ENCODE peak calls at places on chromosomes 3 and 15, in six cellular contexts. P is breast epithelium, I is NB4, Z is heart left ventricle, R is lower lobe of right lung, B is testis. H is an unnamed sample.

GRCh38 chr3:35500641-35501353 is 138.5 kb upstream of the ARPP21 start:
- DNase-seq in P (no peak), R (no peak), I (no peak), Z (no peak), B (no peak), H (no peak)

GRCh38 chr3:151156618-151157216 is 46.3 kb downstream of the GPR171 start:
- DNase-seq in I (peak), B (no peak), Z (no peak), P (no peak), R (no peak), H (peak)

GRCh38 chr3:70261283-70261682 is 51.2 kb downstream of the MDFIC2 start:
- DNase-seq in Z (no peak), I (no peak), R (no peak), B (no peak), P (no peak), H (no peak)

GRCh38 chr3:138230525-138230924 is 43.4 kb downstream of the ARMC8 start:
- DNase-seq in P (no peak), B (no peak), I (no peak), Z (no peak), R (no peak), H (peak)

GRCh38 chr3:5473471-5473870 is 286.0 kb downstream of the EDEM1 start:
- DNase-seq in I (no peak), R (no peak), Z (no peak), P (no peak), B (no peak), H (no peak)

GRCh38 chr3:124774305-124774673 is 44.0 kb downstream of the UMPS start:
- DNase-seq in R (no peak), Z (peak), P (peak), B (no peak), I (no peak), H (peak)

GRCh38 chr15:57160823-57161560 is 215.3 kb upstream of the CGNL1 start:
- DNase-seq in Z (no peak), B (no peak), P (no peak), I (no peak), R (no peak), H (peak)

GRCh38 chr15:48925714-48926223 is 38.0 kb downstream of the SHC4 start:
- DNase-seq in B (no peak), I (peak), Z (no peak), R (no peak), P (no peak), H (peak)

GRCh38 chr3:65166531-65166930 is 478.7 kb upstream of the ADAMTS9 start:
- DNase-seq in I (no peak), P (no peak), R (no peak), B (no peak), Z (no peak), H (no peak)

GRCh38 chr15:68317281-68318007 is 39.9 kb downstream of the FEM1B start:
- DNase-seq in P (no peak), Z (no peak), R (no peak), I (no peak), B (no peak), H (no peak)

GRCh38 chr3:107753494-107753893 is 230.7 kb downstream of the BBX start:
- DNase-seq in I (peak), P (no peak), B (peak), R (no peak), Z (peak), H (peak)

GRCh38 chr3:197519801-197520211 is 36.0 kb downstream of the BDH1 start:
- DNase-seq in P (no peak), Z (no peak), I (no peak), R (peak), B (no peak), H (no peak)

GRCh38 chr3:124467980-124468902 is 262.0 kb upstream of the UMPS start:
- DNase-seq in I (peak), R (no peak), Z (peak), B (peak), P (no peak), H (peak)

GRCh38 chr15:70708839-70709238 is 54.5 kb downstream of the UACA start:
- DNase-seq in B (no peak), I (no peak), P (no peak), R (no peak), Z (no peak), H (no peak)

GRCh38 chr3:48088056-48088748 is 72.0 kb upstream of the MAP4 start:
- DNase-seq in I (peak), B (peak), Z (peak), P (no peak), R (no peak), H (peak)

GRCh38 chr3:105228696-105229095 is 138.0 kb upstream of the ALCAM start:
- DNase-seq in I (no peak), P (no peak), B (no peak), Z (no peak), R (no peak), H (peak)

GRCh38 chr3:57017481-57017880 is 43.0 kb upstream of the SPATA12 start:
- DNase-seq in B (peak), Z (no peak), I (peak), R (no peak), P (no peak), H (peak)

GRCh38 chr15:74265046-74265639 is 29.0 kb downstream of the CCDC33 start:
- DNase-seq in B (peak), Z (peak), R (no peak), I (peak), P (no peak), H (peak)

GRCh38 chr3:28050120-28050519 is 191.3 kb upstream of the CMC1 start:
- DNase-seq in R (no peak), I (no peak), B (no peak), P (no peak), Z (no peak), H (no peak)

GRCh38 chr3:190486201-190486865 is 27.6 kb upstream of the IL1RAP start:
- DNase-seq in B (no peak), P (no peak), R (no peak), Z (no peak), I (no peak), H (peak)

GRCh38 chr3:68504185-68504584 is 428.2 kb downstream of the TAFA4 start:
- DNase-seq in I (no peak), P (no peak), B (no peak), Z (no peak), R (no peak), H (no peak)

GRCh38 chr3:61665121-61665520 is 103.8 kb downstream of the PTPRG start:
- DNase-seq in P (no peak), R (no peak), Z (no peak), B (no peak), I (no peak), H (no peak)

GRCh38 chr3:64158334-64158733 is 66.9 kb downstream of the PRICKLE2 start:
- DNase-seq in Z (no peak), B (no peak), P (peak), R (no peak), I (no peak), H (peak)

GRCh38 chr3:175383366-175383765 is 524.2 kb downstream of the NAALADL2 start:
- DNase-seq in B (no peak), I (no peak), R (no peak), P (no peak), Z (no peak), H (peak)

GRCh38 chr3:184825456-184825855 is 13.5 kb downstream of the VPS8 start:
- DNase-seq in R (no peak), Z (no peak), P (no peak), B (no peak), I (no peak), H (no peak)

GRCh38 chr3:128218476-128218829 is 65.2 kb downstream of the EEFSEC start:
- DNase-seq in R (no peak), Z (no peak), I (no peak), B (no peak), P (no peak), H (no peak)

GRCh38 chr15:90031231-90031791 is 30.2 kb downstream of the ZNF710 start:
- DNase-seq in R (no peak), I (peak), P (no peak), B (no peak), Z (no peak), H (peak)
- H3K4me3 ChIP-seq in R (no peak), I (peak), P (no peak), B (no peak), Z (peak), H (no peak)

GRCh38 chr15:33204087-33204486 is 9.6 kb upstream of the FMN1 start:
- DNase-seq in B (no peak), R (no peak), Z (no peak), I (no peak), P (no peak), H (no peak)

GRCh38 chr15:33200444-33200843 is 5.9 kb upstream of the FMN1 start:
- DNase-seq in P (no peak), I (no peak), R (no peak), Z (no peak), B (no peak), H (no peak)

GRCh38 chr15:33200903-33201302 is 6.4 kb upstream of the FMN1 start:
- DNase-seq in B (no peak), I (no peak), R (no peak), P (no peak), Z (no peak), H (no peak)

GRCh38 chr15:33197636-33198035 is 3.1 kb upstream of the FMN1 start:
- DNase-seq in I (no peak), R (no peak), P (no peak), B (no peak), Z (no peak), H (no peak)

DNA sequence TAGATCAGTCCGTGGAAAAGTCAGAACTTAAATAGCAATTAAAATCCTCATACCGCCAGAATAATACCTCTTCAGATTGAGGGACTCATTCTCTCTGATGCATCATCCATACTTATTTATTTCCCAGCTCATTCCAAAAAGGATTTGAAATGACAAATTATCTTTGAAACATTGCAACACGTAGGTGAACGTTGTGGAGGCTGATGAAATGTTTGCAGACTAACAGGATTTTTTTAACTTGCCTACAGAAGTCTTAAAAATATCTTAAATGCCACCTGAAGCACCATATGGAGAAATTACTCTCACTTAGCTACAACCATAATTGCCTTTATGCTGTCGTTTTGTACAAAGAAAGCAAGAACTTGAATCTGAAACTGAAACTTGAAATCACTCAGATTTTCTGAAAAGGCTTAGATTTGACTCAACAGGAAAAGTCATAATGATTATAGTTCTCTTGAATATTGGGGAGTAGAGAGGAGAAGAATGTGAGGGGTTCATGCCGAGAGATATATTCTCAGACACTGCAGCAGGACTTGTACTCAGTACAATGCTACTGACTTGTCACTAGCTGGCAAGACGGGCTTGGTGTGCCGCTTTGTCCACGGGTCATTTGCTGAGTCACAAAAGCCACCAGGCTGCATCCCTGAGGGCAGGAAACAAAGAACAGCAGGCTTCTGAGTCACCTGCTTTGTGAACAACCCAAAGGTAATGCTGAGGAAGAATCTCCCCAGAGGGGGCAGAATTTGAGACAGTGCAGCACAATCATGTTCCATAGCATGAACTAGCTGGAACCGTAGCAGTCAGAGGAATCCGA is 7.1 kb upstream of the FMN1 start:
- DNase-seq in I (peak), R (peak), Z (peak), B (no peak), P (peak), H (peak)
- TF ChIP-seq CTCF in I (no peak), R (no peak), Z (no peak), B (no peak), P (no peak), H (peak)

GRCh38 chr3:192332386-192333291 is 394.7 kb downstream of the FGF12 start:
- DNase-seq in Z (no peak), R (no peak), B (no peak), P (no peak), I (no peak), H (no peak)

GRCh38 chr3:192339214-192339613 is 388.1 kb downstream of the FGF12 start:
- DNase-seq in B (no peak), P (no peak), Z (no peak), R (no peak), I (no peak), H (no peak)

GRCh38 chr3:192331749-192332385 is 395.5 kb downstream of the FGF12 start:
- DNase-seq in R (no peak), Z (no peak), B (no peak), I (no peak), P (no peak), H (no peak)

GRCh38 chr3:192336286-192336685 is 391.1 kb downstream of the FGF12 start:
- DNase-seq in I (no peak), P (no peak), R (no peak), Z (no peak), B (no peak), H (no peak)
- H3K4me3 ChIP-seq in I (no peak), P (no peak), R (no peak), Z (no peak), B (no peak), H (no peak)

GRCh38 chr3:121992601-121993560 is 29.2 kb downstream of the ILDR1 start:
- DNase-seq in I (no peak), Z (no peak), B (no peak), R (no peak), P (no peak), H (no peak)

GRCh38 chr3:121988146-121988545 is 33.9 kb downstream of the ILDR1 start:
- DNase-seq in R (no peak), I (no peak), Z (no peak), B (no peak), P (no peak), H (peak)

GRCh38 chr3:121985841-121986240 is 36.2 kb downstream of the ILDR1 start:
- DNase-seq in R (no peak), I (no peak), P (no peak), B (no peak), Z (no peak), H (no peak)

GRCh38 chr3:121995190-121996137 is 26.6 kb downstream of the ILDR1 start:
- DNase-seq in Z (peak), B (peak), R (peak), P (peak), I (peak), H (peak)

DNA sequence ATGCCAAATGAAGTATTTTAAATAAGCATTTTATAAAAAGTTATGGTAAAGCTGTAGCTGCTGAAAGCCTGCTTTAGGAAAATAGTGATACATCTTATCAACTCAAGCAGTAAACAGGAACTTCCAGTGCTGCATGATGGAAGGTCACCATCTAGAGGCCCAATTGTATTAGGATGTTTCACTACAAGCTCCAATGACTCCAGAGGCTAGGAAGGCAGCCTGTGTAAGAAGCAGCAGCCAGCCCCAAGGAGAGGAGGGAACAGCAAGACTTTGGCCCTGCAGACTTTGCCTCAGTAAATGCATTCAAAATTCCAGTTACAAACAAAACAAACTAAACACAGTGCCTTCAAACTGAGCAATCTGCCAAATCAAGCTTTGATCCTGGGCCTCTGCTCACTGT is 32.1 kb downstream of the ILDR1 start:
- DNase-seq in I (peak), Z (no peak), B (peak), P (no peak), R (no peak), H (no peak)
- TF ChIP-seq CTCF in I (no peak), Z (no peak), B (peak), P (no peak), R (no peak), H (no peak)